ENCODE peak calls at places on chromosomes 4 and X, in nine cellular contexts. Q is transverse colon, B is kidney epithelial cell, C is stomach, P is HFF-Myc, A is HFFc6, Y is brain microvascular endothelial cell, D is GM13977, K is thoracic aorta. O is an unnamed sample.

GRCh38 chr4:127210877-127211276 is 421.9 kb upstream of the INTU start:
- DNase-seq in Q (no peak), B (no peak), C (no peak), P (no peak), A (no peak), Y (no peak), D (no peak), K (no peak), O (no peak)

GRCh38 chrX:23826653-23827052 is 43.7 kb downstream of the SAT1 start:
- DNase-seq in Q (no peak), B (no peak), C (no peak), P (no peak), A (no peak), Y (no peak), D (no peak), K (no peak), O (no peak)

GRCh38 chr4:111449657-111450056 is 695.6 kb upstream of the FAM241A start:
- DNase-seq in Q (no peak), B (no peak), C (no peak), P (no peak), A (no peak), Y (no peak), D (no peak), K (no peak), O (no peak)

GRCh38 chr4:186644737-186645261 is 78.9 kb downstream of the FAT1 start:
- DNase-seq in Q (no peak), B (no peak), C (no peak), P (no peak), A (no peak), Y (no peak), D (no peak), K (no peak), O (no peak)

GRCh38 chr4:149997881-149998421 is 80.3 kb upstream of the DCLK2 start:
- DNase-seq in Q (peak), B (peak), C (no peak), P (no peak), A (peak), Y (no peak), D (peak), K (no peak), O (no peak)

GRCh38 chr4:139909036-139909435 is 243.4 kb downstream of the MGST2 start:
- DNase-seq in Q (no peak), B (no peak), C (no peak), P (no peak), A (no peak), Y (no peak), D (no peak), K (no peak), O (no peak)

GRCh38 chr4:82172186-82172585 is 201.6 kb downstream of the HNRNPD start:
- DNase-seq in Q (no peak), B (no peak), C (no peak), P (no peak), A (no peak), Y (no peak), D (no peak), K (no peak), O (no peak)

GRCh38 chrX:149938427-149939270 is at the start of gene EOLA2:
- DNase-seq in Q (peak), B (peak), C (peak), P (peak), A (peak), Y (peak), D (peak), K (peak), O (peak)

GRCh38 chrX:1006156-1006730 is 206.2 kb downstream of the CRLF2 start:
- DNase-seq in Q (no peak), B (no peak), C (no peak), P (no peak), A (no peak), Y (no peak), D (no peak), K (no peak), O (no peak)

GRCh38 chrX:96576358-96576757 is 108.3 kb upstream of the DIAPH2 start:
- DNase-seq in Q (no peak), B (no peak), C (no peak), P (no peak), A (no peak), Y (peak), D (no peak), K (no peak), O (no peak)

GRCh38 chrX:107228486-107228819 is 22.0 kb downstream of the DNAAF6 start:
- DNase-seq in Q (no peak), B (no peak), C (no peak), P (no peak), A (no peak), Y (no peak), D (no peak), K (no peak), O (no peak)

GRCh38 chr4:37549003-37549402 is 137.2 kb downstream of the RELL1 start:
- DNase-seq in Q (no peak), B (peak), C (no peak), P (no peak), A (peak), Y (peak), D (no peak), K (no peak), O (no peak)

GRCh38 chr4:143375326-143376073 is 38.8 kb downstream of the GAB1 start:
- DNase-seq in Q (peak), B (no peak), C (no peak), P (no peak), A (peak), Y (peak), D (no peak), K (no peak), O (no peak)

GRCh38 chr4:166318810-166319525 is 445.9 kb downstream of the TLL1 start:
- DNase-seq in Q (no peak), B (peak), C (no peak), P (peak), A (peak), Y (peak), D (no peak), K (no peak), O (no peak)

GRCh38 chrX:22365460-22365859 is 92.7 kb downstream of the CBLL2 start:
- DNase-seq in Q (no peak), B (peak), C (no peak), P (no peak), A (peak), Y (peak), D (no peak), K (no peak), O (no peak)

GRCh38 chr4:153222162-153222789 is 18.0 kb downstream of the TRIM2 start:
- DNase-seq in Q (peak), B (no peak), C (peak), P (peak), A (peak), Y (peak), D (peak), K (peak), O (peak)

GRCh38 chrX:72526534-72527508 is 45.8 kb downstream of the HDAC8 start:
- DNase-seq in Q (no peak), B (no peak), C (no peak), P (no peak), A (no peak), Y (peak), D (no peak), K (no peak), O (no peak)

GRCh38 chrX:34810364-34810763 is 132.2 kb upstream of the FAM47B start:
- DNase-seq in Q (no peak), B (peak), C (no peak), P (peak), A (peak), Y (no peak), D (no peak), K (no peak), O (no peak)

GRCh38 chr4:7753931-7754465 is 185.7 kb downstream of the AFAP1 start:
- DNase-seq in Q (no peak), B (no peak), C (no peak), P (no peak), A (no peak), Y (no peak), D (no peak), K (no peak), O (no peak)

GRCh38 chr4:823761-824460 is 2.0 kb downstream of the CPLX1 start:
- DNase-seq in Q (no peak), B (no peak), C (no peak), P (no peak), A (no peak), Y (no peak), D (no peak), K (no peak), O (no peak)

GRCh38 chrX:13305091-13305490 is 14.8 kb downstream of the ATXN3L start:
- DNase-seq in Q (no peak), B (no peak), C (no peak), P (no peak), A (no peak), Y (no peak), D (no peak), K (no peak), O (no peak)

GRCh38 chr4:106914223-106914622 is 121.9 kb downstream of the DKK2 start:
- DNase-seq in Q (no peak), B (no peak), C (no peak), P (no peak), A (no peak), Y (no peak), D (no peak), K (no peak), O (no peak)

GRCh38 chr4:3485011-3485881 is 22.1 kb downstream of the DOK7 start:
- DNase-seq in Q (peak), B (no peak), C (no peak), P (no peak), A (no peak), Y (no peak), D (no peak), K (no peak), O (no peak)

GRCh38 chr4:76270776-76271175 is 19.3 kb downstream of the FAM47E start:
- DNase-seq in Q (no peak), B (no peak), C (no peak), P (no peak), A (no peak), Y (no peak), D (no peak), K (no peak), O (no peak)

GRCh38 chrX:20515841-20516461 is 249.2 kb upstream of the RPS6KA3 start:
- DNase-seq in Q (no peak), B (peak), C (no peak), P (peak), A (peak), Y (peak), D (peak), K (no peak), O (no peak)

GRCh38 chr4:147479817-147480216 is 1.1 kb upstream of the EDNRA start:
- DNase-seq in Q (no peak), B (no peak), C (no peak), P (no peak), A (peak), Y (peak), D (no peak), K (peak), O (no peak)

GRCh38 chrX:107721318-107721717 is 54.3 kb downstream of the TSC22D3 start:
- DNase-seq in Q (peak), B (no peak), C (no peak), P (no peak), A (no peak), Y (no peak), D (no peak), K (no peak), O (no peak)

GRCh38 chr4:6501171-6501570 is 28.8 kb upstream of the PPP2R2C start:
- DNase-seq in Q (no peak), B (no peak), C (no peak), P (no peak), A (no peak), Y (no peak), D (no peak), K (no peak), O (no peak)

GRCh38 chr4:151675366-151676060 is 85.3 kb downstream of the GATB start:
- DNase-seq in Q (no peak), B (no peak), C (no peak), P (no peak), A (no peak), Y (no peak), D (no peak), K (no peak), O (no peak)

GRCh38 chrX:111124418-111124817 is 28.4 kb downstream of the PAK3 start:
- DNase-seq in Q (no peak), B (no peak), C (no peak), P (no peak), A (no peak), Y (no peak), D (no peak), K (no peak), O (no peak)

GRCh38 chr4:165308174-165308573 is 19.3 kb upstream of the MSMO1 start:
- DNase-seq in Q (no peak), B (no peak), C (no peak), P (no peak), A (no peak), Y (no peak), D (no peak), K (no peak), O (no peak)

GRCh38 chrX:142686653-142687283 is 339.0 kb upstream of the SPANXN4 start:
- DNase-seq in Q (no peak), B (no peak), C (no peak), P (no peak), A (no peak), Y (no peak), D (no peak), K (no peak), O (no peak)

GRCh38 chr4:20251796-20252655 is at the start of gene SLIT2:
- DNase-seq in Q (peak), B (no peak), C (peak), P (no peak), A (peak), Y (peak), D (peak), K (no peak), O (no peak)

GRCh38 chrX:139170526-139171173 is 359.9 kb upstream of the F9 start:
- DNase-seq in Q (no peak), B (no peak), C (no peak), P (no peak), A (no peak), Y (no peak), D (no peak), K (no peak), O (no peak)

GRCh38 chr4:36235306-36235705 is 9.0 kb downstream of the ARAP2 start:
- DNase-seq in Q (no peak), B (no peak), C (no peak), P (no peak), A (no peak), Y (peak), D (no peak), K (no peak), O (no peak)

GRCh38 chr4:99587803-99588202 is 13.2 kb downstream of the MTTP start:
- DNase-seq in Q (no peak), B (no peak), C (no peak), P (no peak), A (no peak), Y (no peak), D (no peak), K (no peak), O (no peak)

GRCh38 chr4:151658959-151659593 is 101.7 kb downstream of the GATB start:
- DNase-seq in Q (no peak), B (no peak), C (no peak), P (no peak), A (peak), Y (no peak), D (no peak), K (no peak), O (no peak)

GRCh38 chrX:129754266-129755024 is 15.7 kb downstream of the XPNPEP2 start:
- DNase-seq in Q (no peak), B (no peak), C (no peak), P (no peak), A (no peak), Y (no peak), D (no peak), K (no peak), O (no peak)
- TF ChIP-seq CTCF in Q (no peak), B (peak), C (no peak), P (peak), A (peak), Y (peak), D (peak), K (no peak), O (no peak)

GRCh38 chr4:123750044-123750443 is 353.4 kb downstream of the SPRY1 start:
- DNase-seq in Q (no peak), B (no peak), C (no peak), P (peak), A (no peak), Y (peak), D (no peak), K (no peak), O (no peak)
- TF ChIP-seq CTCF in Q (no peak), B (no peak), C (no peak), P (no peak), A (no peak), Y (no peak), D (no peak), K (no peak), O (no peak)

DNA sequence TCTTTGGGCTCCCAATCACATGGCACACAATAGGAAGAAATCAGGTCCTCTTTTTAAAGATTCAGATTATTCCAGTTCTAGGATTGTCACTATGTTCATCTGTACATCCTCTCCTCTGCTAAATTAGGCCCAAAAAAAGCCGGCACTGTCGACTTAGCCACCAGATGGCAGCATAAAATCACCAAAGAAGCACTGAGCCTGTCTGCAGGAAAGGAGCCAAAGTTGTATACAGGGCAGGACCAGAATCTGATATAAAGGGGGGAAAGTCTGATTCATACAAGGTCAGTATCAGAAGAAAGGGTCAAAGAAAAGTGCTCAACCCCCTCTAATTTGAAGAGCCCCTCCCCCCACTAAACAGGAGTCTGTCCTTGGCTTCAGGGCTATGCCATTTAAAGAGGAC is 292.5 kb downstream of the CHIC1 start:
- DNase-seq in Q (peak), B (peak), C (peak), P (peak), A (peak), Y (peak), D (peak), K (peak), O (peak)
- TF ChIP-seq CTCF in Q (peak), B (peak), C (peak), P (peak), A (peak), Y (peak), D (peak), K (peak), O (peak)

GRCh38 chr4:26323807-26324206 is 3.0 kb downstream of the RBPJ start:
- DNase-seq in Q (no peak), B (no peak), C (no peak), P (no peak), A (peak), Y (no peak), D (no peak), K (no peak), O (no peak)
- TF ChIP-seq CTCF in Q (no peak), B (peak), C (no peak), P (no peak), A (peak), Y (peak), D (no peak), K (no peak), O (no peak)

DNA sequence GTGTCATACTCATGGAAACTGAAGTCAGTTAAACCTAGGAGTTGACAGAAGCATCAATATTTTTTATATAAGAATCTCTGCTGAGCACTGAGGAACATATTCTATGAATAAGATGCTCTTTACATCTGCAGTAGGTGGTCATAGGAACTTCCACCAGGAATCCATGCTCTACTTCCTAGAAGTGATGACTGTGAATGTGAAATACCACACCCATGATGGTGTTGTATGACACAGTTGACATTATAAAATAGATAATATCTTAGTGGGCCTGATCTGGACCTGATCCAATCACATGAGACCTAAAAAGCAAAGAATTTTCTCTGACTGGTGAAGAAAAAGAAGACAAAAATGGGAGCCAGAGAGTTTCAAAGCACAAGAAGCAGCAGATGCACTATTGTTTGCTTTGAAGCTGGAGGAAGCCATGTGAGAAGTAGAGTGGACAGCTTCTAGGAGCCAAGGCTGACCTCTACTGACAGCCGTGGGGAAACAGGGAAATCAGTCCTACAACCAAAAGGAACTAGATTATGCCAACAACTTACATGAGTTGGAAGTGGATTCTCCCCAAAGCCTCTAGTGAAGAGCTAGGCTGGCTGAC is 68.6 kb upstream of the HS3ST1 start:
- DNase-seq in Q (no peak), B (no peak), C (no peak), P (no peak), A (no peak), Y (no peak), D (no peak), K (no peak), O (no peak)
- TF ChIP-seq CTCF in Q (no peak), B (no peak), C (no peak), P (no peak), A (no peak), Y (peak), D (peak), K (no peak), O (no peak)

GRCh38 chrX:51459125-51459524 is 37.3 kb downstream of the NUDT11 start:
- DNase-seq in Q (no peak), B (no peak), C (no peak), P (no peak), A (peak), Y (peak), D (no peak), K (no peak), O (no peak)

GRCh38 chrX:51461053-51462050 is 35.0 kb downstream of the NUDT11 start:
- DNase-seq in Q (no peak), B (no peak), C (no peak), P (no peak), A (no peak), Y (peak), D (peak), K (no peak), O (no peak)

GRCh38 chrX:51456246-51456645 is 40.1 kb downstream of the NUDT11 start:
- DNase-seq in Q (no peak), B (no peak), C (no peak), P (no peak), A (no peak), Y (no peak), D (no peak), K (no peak), O (no peak)

GRCh38 chrX:51456814-51457213 is 39.6 kb downstream of the NUDT11 start:
- DNase-seq in Q (no peak), B (no peak), C (no peak), P (no peak), A (no peak), Y (no peak), D (no peak), K (no peak), O (no peak)
- TF ChIP-seq CTCF in Q (no peak), B (no peak), C (no peak), P (no peak), A (no peak), Y (no peak), D (peak), K (no peak), O (no peak)

GRCh38 chr4:53505947-53506346 is 85.3 kb downstream of the LNX1 start:
- DNase-seq in Q (no peak), B (no peak), C (no peak), P (no peak), A (peak), Y (peak), D (no peak), K (no peak), O (no peak)
- TF ChIP-seq CTCF in Q (no peak), B (no peak), C (no peak), P (peak), A (peak), Y (peak), D (no peak), K (no peak), O (no peak)

DNA sequence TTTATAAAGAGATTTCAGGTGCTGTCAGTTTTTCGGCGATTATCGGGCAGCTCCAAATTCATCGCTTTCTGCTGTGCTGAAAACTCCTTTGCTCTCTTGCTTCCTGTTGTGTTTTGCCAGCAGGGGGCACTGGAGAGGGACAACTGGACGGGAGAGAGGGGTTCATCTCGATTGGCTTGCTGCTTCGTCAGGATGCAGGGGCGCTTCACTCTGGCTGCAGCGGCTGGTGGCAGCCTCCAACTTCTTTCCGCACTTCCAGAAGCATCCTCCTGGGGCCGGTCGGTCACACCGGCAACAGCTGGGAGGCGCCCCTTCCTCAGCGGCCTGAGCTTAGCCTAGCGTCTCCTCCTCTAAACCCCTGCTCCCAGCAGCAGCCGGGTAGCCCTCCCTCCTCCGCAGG is 29.5 kb downstream of the MSL3 start:
- DNase-seq in Q (peak), B (peak), C (peak), P (no peak), A (peak), Y (peak), D (no peak), K (no peak), O (peak)
- TF ChIP-seq CTCF in Q (peak), B (peak), C (no peak), P (peak), A (peak), Y (peak), D (peak), K (peak), O (no peak)

DNA sequence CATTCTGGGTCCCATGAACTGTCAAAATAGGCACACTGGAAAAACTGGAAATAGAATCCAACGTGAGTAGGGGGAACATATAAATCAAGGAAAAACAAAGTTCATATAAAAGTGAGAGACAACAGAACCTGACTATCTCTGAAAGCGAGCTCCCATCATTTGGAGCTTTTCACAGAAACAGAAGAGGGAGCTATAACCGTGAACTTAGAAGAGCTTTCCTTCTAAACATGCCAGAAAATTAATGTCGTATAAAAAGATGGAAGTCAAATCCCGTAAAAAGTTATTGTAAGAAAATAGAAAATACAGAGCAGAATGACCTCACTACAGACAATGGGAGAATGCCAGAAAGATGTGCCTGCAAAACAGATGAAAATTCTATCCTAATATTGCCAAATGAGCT is 23.9 kb upstream of the HSD17B10 start:
- DNase-seq in Q (no peak), B (no peak), C (no peak), P (no peak), A (peak), Y (no peak), D (no peak), K (no peak), O (no peak)
- TF ChIP-seq CTCF in Q (no peak), B (no peak), C (no peak), P (no peak), A (peak), Y (peak), D (no peak), K (no peak), O (no peak)

O was measured in CD4-positive, alpha-beta T cell.